ENCODE peak calls at places on chromosomes 11 and 22, in five cellular contexts. B is mesendoderm, T is NCI-H1092 treated with DMSO at 0.1 percent for 48 hours, O is T-cell, D is head of caudate nucleus. A is an unnamed sample.

GRCh38 chr11:84800755-84801346 is 826.3 kb downstream of the DLG2 start:
- DNase-seq in O (no peak), D (no peak), B (peak), T (peak), A (peak)

GRCh38 chr11:76208438-76208828 is 2.1 kb upstream of the WNT11 start:
- DNase-seq in D (no peak), B (no peak), T (no peak), O (no peak), A (no peak)

GRCh38 chr11:6927030-6927617 is 898 bp downstream of the ZNF215 start:
- DNase-seq in T (no peak), B (peak), O (no peak), D (no peak), A (no peak)

GRCh38 chr11:131491503-131491902 is 121.1 kb downstream of the NTM start:
- DNase-seq in T (no peak), B (no peak), D (no peak), O (no peak), A (no peak)

GRCh38 chr22:20952544-20953341 is 14.3 kb upstream of the AIFM3 start:
- DNase-seq in B (no peak), T (no peak), O (no peak), D (no peak), A (no peak)

GRCh38 chr11:65426839-65427690 is 4.5 kb downstream of the NEAT1 start:
- DNase-seq in D (peak), B (peak), O (no peak), T (no peak), A (no peak)

GRCh38 chr11:65095427-65095826 is 587 bp upstream of the VPS51 start:
- DNase-seq in D (no peak), T (no peak), O (no peak), B (no peak), A (no peak)

GRCh38 chr11:75924966-75925784 is 110.2 kb downstream of the UVRAG start:
- DNase-seq in B (no peak), D (no peak), T (no peak), O (no peak), A (no peak)

GRCh38 chr22:50308597-50308935 is 1.1 kb upstream of the PLXNB2 start:
- DNase-seq in T (no peak), B (peak), O (no peak), D (peak), A (no peak)

GRCh38 chr22:17744430-17744829 is 29.8 kb downstream of the BID start:
- DNase-seq in T (peak), B (no peak), O (no peak), D (no peak), A (no peak)

A was measured in H7.